ENCODE peak calls at places on chromosomes 3 and 15, in seven cellular contexts. K is pulmonary artery endothelial cell; D is colonic mucosa; S is GM06990; B is AG09319; U is HCEC 1CT; C is stimulated activated CD4-positive, alpha-beta T cell treated with anti-CD3 and anti-CD28 coated beads, Interleukin-15, amount 100 ng/mL, for 24 hours. X is an unnamed sample.

GRCh38 chr3:190150681-190151080 is 30.0 kb upstream of the P3H2 start:
- DNase-seq in K (no peak), C (no peak), D (no peak), U (no peak), S (no peak), B (no peak), X (no peak)

GRCh38 chr15:28917791-28918140 is 32.0 kb downstream of the APBA2 start:
- DNase-seq in K (no peak), B (no peak), D (no peak), U (no peak), C (no peak), S (no peak), X (no peak)

GRCh38 chr3:120348065-120348980 is 831 bp downstream of the LRRC58 start:
- DNase-seq in U (peak), C (peak), B (no peak), D (peak), K (no peak), S (no peak), X (peak)

GRCh38 chr3:23320586-23321570 is 117.8 kb downstream of the UBE2E2 start:
- DNase-seq in D (no peak), B (no peak), U (no peak), C (no peak), S (no peak), K (no peak), X (no peak)

GRCh38 chr15:33201376-33202189 is 7.1 kb upstream of the FMN1 start:
- DNase-seq in B (no peak), U (peak), C (peak), D (peak), K (no peak), S (peak), X (peak)

GRCh38 chr3:138941259-138941885 is 5.6 kb downstream of the FOXL2 start:
- DNase-seq in C (peak), K (no peak), U (peak), D (peak), B (no peak), S (no peak), X (peak)

GRCh38 chr3:13197281-13197680 is 124.1 kb upstream of the IQSEC1 start:
- DNase-seq in S (no peak), U (no peak), K (no peak), D (no peak), B (no peak), C (no peak), X (no peak)

GRCh38 chr15:68682906-68683490 is 104.2 kb downstream of the CORO2B start:
- DNase-seq in D (no peak), B (no peak), S (no peak), U (no peak), C (no peak), K (no peak), X (no peak)

GRCh38 chr3:172939651-172940293 is 189.2 kb downstream of the ECT2 start:
- DNase-seq in K (peak), C (no peak), U (no peak), S (no peak), B (no peak), D (no peak), X (no peak)

GRCh38 chr3:38588276-38588971 is 61.1 kb downstream of the SCN5A start:
- DNase-seq in D (no peak), U (no peak), S (no peak), K (no peak), B (no peak), C (no peak), X (no peak)

GRCh38 chr3:126807795-126808194 is 103.8 kb downstream of the CHCHD6 start:
- DNase-seq in S (no peak), B (no peak), K (no peak), D (no peak), C (no peak), U (peak), X (no peak)

GRCh38 chr3:104887069-104887468 is 479.6 kb upstream of the ALCAM start:
- DNase-seq in S (no peak), K (no peak), B (no peak), D (no peak), C (no peak), U (peak), X (no peak)

GRCh38 chr15:27757050-27757449 is 342.1 kb downstream of the OCA2 start:
- DNase-seq in B (no peak), K (no peak), D (no peak), U (no peak), C (no peak), S (no peak), X (no peak)

GRCh38 chr15:52326758-52327157 is 31.2 kb upstream of the MYO5C start:
- DNase-seq in C (no peak), U (peak), S (no peak), K (no peak), D (no peak), B (peak), X (no peak)

GRCh38 chr3:124315215-124316033 is 323.5 kb upstream of the ROPN1 start:
- DNase-seq in D (no peak), C (no peak), K (no peak), B (no peak), S (no peak), U (peak), X (peak)